ENCODE peak calls at places on chromosomes 4 and X, in nine cellular contexts. One of them, this sample, is unnamed.
A peak's percentile ranks its signal among the peaks of the same experiment; 100 is the strongest.

GRCh38 chr4:8850074-8850829 is 21.4 kb downstream of the HMX1 start:
- DNase-seq in ovary: no peak
- DNase-seq in pancreas: peak; percentile 43
- DNase-seq in prostate gland: no peak
- DNase-seq in CD8-positive, alpha-beta memory T cell: peak; percentile 22
- DNase-seq in adipocyte: no peak
- DNase-seq in mammary epithelial cell: no peak
- DNase-seq in fibroblast of lung: no peak
- DNase-seq in cardiac muscle cell: no peak
- DNase-seq in this sample: no peak

GRCh38 chr4:120008075-120008474 is 58.6 kb downstream of the MAD2L1 start:
- DNase-seq in prostate gland: no peak
- DNase-seq in fibroblast of lung: no peak
- DNase-seq in CD8-positive, alpha-beta memory T cell: no peak
- DNase-seq in pancreas: no peak
- DNase-seq in ovary: no peak
- DNase-seq in cardiac muscle cell: no peak
- DNase-seq in mammary epithelial cell: peak; percentile 1
- DNase-seq in adipocyte: no peak
- DNase-seq in this sample: no peak

GRCh38 chrX:108299101-108299591 is 139.1 kb downstream of the COL4A6 start:
- DNase-seq in fibroblast of lung: peak; percentile 36
- DNase-seq in pancreas: no peak
- DNase-seq in adipocyte: peak; percentile 68
- DNase-seq in ovary: no peak
- DNase-seq in mammary epithelial cell: peak; percentile 75
- DNase-seq in cardiac muscle cell: peak; percentile 51
- DNase-seq in CD8-positive, alpha-beta memory T cell: no peak
- DNase-seq in prostate gland: peak; percentile 23
- DNase-seq in this sample: peak; percentile 66

GRCh38 chr4:891747-892146 is 40.4 kb downstream of the GAK start:
- DNase-seq in pancreas: no peak
- DNase-seq in prostate gland: no peak
- DNase-seq in fibroblast of lung: no peak
- DNase-seq in adipocyte: no peak
- DNase-seq in ovary: no peak
- DNase-seq in CD8-positive, alpha-beta memory T cell: no peak
- DNase-seq in cardiac muscle cell: peak; percentile 13
- DNase-seq in mammary epithelial cell: no peak
- DNase-seq in this sample: no peak

GRCh38 chr4:13656569-13656988 is 29.1 kb upstream of the BOD1L1 start:
- DNase-seq in cardiac muscle cell: peak; percentile 83
- DNase-seq in fibroblast of lung: peak; percentile 60
- DNase-seq in mammary epithelial cell: peak; percentile 55
- DNase-seq in ovary: peak; percentile 63
- DNase-seq in adipocyte: peak; percentile 88
- DNase-seq in pancreas: peak; percentile 70
- DNase-seq in CD8-positive, alpha-beta memory T cell: peak; percentile 65
- DNase-seq in prostate gland: peak; percentile 17
- DNase-seq in this sample: peak; percentile 62

GRCh38 chrX:46130246-46130645 is 415.0 kb downstream of the ZNF674 start:
- DNase-seq in prostate gland: no peak
- DNase-seq in fibroblast of lung: no peak
- DNase-seq in CD8-positive, alpha-beta memory T cell: no peak
- DNase-seq in adipocyte: no peak
- DNase-seq in cardiac muscle cell: no peak
- DNase-seq in mammary epithelial cell: no peak
- DNase-seq in pancreas: no peak
- DNase-seq in ovary: no peak
- DNase-seq in this sample: no peak

GRCh38 chr4:76736434-76736833 is 161.5 kb downstream of the SOWAHB start:
- DNase-seq in cardiac muscle cell: peak; percentile 61
- DNase-seq in pancreas: no peak
- DNase-seq in prostate gland: no peak
- DNase-seq in ovary: no peak
- DNase-seq in mammary epithelial cell: no peak
- DNase-seq in adipocyte: peak; percentile 75
- DNase-seq in fibroblast of lung: peak; percentile 64
- DNase-seq in CD8-positive, alpha-beta memory T cell: no peak
- DNase-seq in this sample: no peak

GRCh38 chr4:26510334-26510705 is 20.0 kb upstream of the CCKAR start:
- DNase-seq in CD8-positive, alpha-beta memory T cell: no peak
- DNase-seq in pancreas: no peak
- DNase-seq in ovary: no peak
- DNase-seq in adipocyte: peak; percentile 39
- DNase-seq in mammary epithelial cell: no peak
- DNase-seq in fibroblast of lung: no peak
- DNase-seq in cardiac muscle cell: no peak
- DNase-seq in prostate gland: no peak
- DNase-seq in this sample: no peak

GRCh38 chr4:146318894-146319293 is 104.6 kb downstream of the REELD1 start:
- DNase-seq in pancreas: no peak
- DNase-seq in mammary epithelial cell: no peak
- DNase-seq in adipocyte: no peak
- DNase-seq in CD8-positive, alpha-beta memory T cell: no peak
- DNase-seq in cardiac muscle cell: no peak
- DNase-seq in fibroblast of lung: no peak
- DNase-seq in prostate gland: no peak
- DNase-seq in ovary: no peak
- DNase-seq in this sample: no peak

GRCh38 chrX:48487362-48487785 is 11.4 kb downstream of the FTSJ1 start:
- DNase-seq in prostate gland: no peak
- DNase-seq in pancreas: no peak
- DNase-seq in adipocyte: peak; percentile 90
- DNase-seq in mammary epithelial cell: peak; percentile 97
- DNase-seq in cardiac muscle cell: peak; percentile 90
- DNase-seq in CD8-positive, alpha-beta memory T cell: no peak
- DNase-seq in fibroblast of lung: peak; percentile 99
- DNase-seq in ovary: no peak
- DNase-seq in this sample: no peak

GRCh38 chrX:81259714-81260395 is 58.0 kb downstream of the SH3BGRL start:
- DNase-seq in CD8-positive, alpha-beta memory T cell: no peak
- DNase-seq in mammary epithelial cell: peak; percentile 37
- DNase-seq in prostate gland: no peak
- DNase-seq in fibroblast of lung: peak; percentile 47
- DNase-seq in pancreas: no peak
- DNase-seq in cardiac muscle cell: peak; percentile 33
- DNase-seq in adipocyte: peak; percentile 54
- DNase-seq in ovary: no peak
- DNase-seq in this sample: no peak

GRCh38 chrX:132718411-132718810 is 229.6 kb upstream of the MBNL3 start:
- DNase-seq in prostate gland: no peak
- DNase-seq in cardiac muscle cell: no peak
- DNase-seq in ovary: no peak
- DNase-seq in CD8-positive, alpha-beta memory T cell: no peak
- DNase-seq in mammary epithelial cell: no peak
- DNase-seq in fibroblast of lung: no peak
- DNase-seq in adipocyte: no peak
- DNase-seq in pancreas: no peak
- DNase-seq in this sample: no peak

GRCh38 chr4:100806988-100807387 is 289.2 kb upstream of the EMCN start:
- DNase-seq in prostate gland: no peak
- DNase-seq in pancreas: no peak
- DNase-seq in mammary epithelial cell: no peak
- DNase-seq in cardiac muscle cell: no peak
- DNase-seq in fibroblast of lung: no peak
- DNase-seq in ovary: no peak
- DNase-seq in adipocyte: no peak
- DNase-seq in CD8-positive, alpha-beta memory T cell: no peak
- DNase-seq in this sample: no peak

GRCh38 chrX:154074199-154074598 is 23.3 kb downstream of the MECP2 start:
- DNase-seq in fibroblast of lung: peak; percentile 80
- DNase-seq in adipocyte: peak; percentile 66
- DNase-seq in prostate gland: no peak
- DNase-seq in CD8-positive, alpha-beta memory T cell: no peak
- DNase-seq in pancreas: no peak
- DNase-seq in mammary epithelial cell: peak; percentile 54
- DNase-seq in ovary: no peak
- DNase-seq in cardiac muscle cell: peak; percentile 64
- DNase-seq in this sample: no peak

GRCh38 chrX:101028562-101028961 is 23.3 kb downstream of the TRMT2B start:
- DNase-seq in cardiac muscle cell: no peak
- DNase-seq in fibroblast of lung: no peak
- DNase-seq in ovary: no peak
- DNase-seq in mammary epithelial cell: no peak
- DNase-seq in adipocyte: no peak
- DNase-seq in CD8-positive, alpha-beta memory T cell: no peak
- DNase-seq in prostate gland: no peak
- DNase-seq in pancreas: no peak
- DNase-seq in this sample: no peak

GRCh38 chr4:185229021-185229818 is 19.8 kb downstream of the SNX25 start:
- DNase-seq in pancreas: peak; percentile 59
- DNase-seq in CD8-positive, alpha-beta memory T cell: no peak
- DNase-seq in fibroblast of lung: no peak
- DNase-seq in prostate gland: no peak
- DNase-seq in ovary: no peak
- DNase-seq in cardiac muscle cell: no peak
- DNase-seq in adipocyte: no peak
- DNase-seq in mammary epithelial cell: no peak
- DNase-seq in this sample: no peak

GRCh38 chr4:128338634-128339355 is 51.2 kb upstream of the PGRMC2 start:
- DNase-seq in CD8-positive, alpha-beta memory T cell: no peak
- DNase-seq in prostate gland: no peak
- DNase-seq in adipocyte: peak; percentile 69
- DNase-seq in pancreas: no peak
- DNase-seq in mammary epithelial cell: peak; percentile 73
- DNase-seq in fibroblast of lung: peak; percentile 97
- DNase-seq in cardiac muscle cell: peak; percentile 92
- DNase-seq in ovary: no peak
- DNase-seq in this sample: no peak

GRCh38 chr4:85496933-85497332 is 22.0 kb downstream of the ARHGAP24 start:
- DNase-seq in mammary epithelial cell: peak; percentile 64
- DNase-seq in cardiac muscle cell: peak; percentile 68
- DNase-seq in pancreas: no peak
- DNase-seq in adipocyte: peak; percentile 76
- DNase-seq in ovary: no peak
- DNase-seq in fibroblast of lung: peak; percentile 88
- DNase-seq in CD8-positive, alpha-beta memory T cell: no peak
- DNase-seq in prostate gland: no peak
- DNase-seq in this sample: no peak

GRCh38 chr4:166965562-166965961 is 268.7 kb downstream of the SPOCK3 start:
- DNase-seq in pancreas: no peak
- DNase-seq in fibroblast of lung: no peak
- DNase-seq in ovary: no peak
- DNase-seq in CD8-positive, alpha-beta memory T cell: no peak
- DNase-seq in mammary epithelial cell: no peak
- DNase-seq in prostate gland: no peak
- DNase-seq in adipocyte: no peak
- DNase-seq in cardiac muscle cell: no peak
- DNase-seq in this sample: no peak

GRCh38 chr4:86972997-86973396 is 38.2 kb downstream of the AFF1 start:
- DNase-seq in pancreas: no peak
- DNase-seq in adipocyte: no peak
- DNase-seq in fibroblast of lung: no peak
- DNase-seq in CD8-positive, alpha-beta memory T cell: no peak
- DNase-seq in cardiac muscle cell: peak; percentile 50
- DNase-seq in mammary epithelial cell: peak; percentile 30
- DNase-seq in ovary: no peak
- DNase-seq in prostate gland: peak; percentile 92
- DNase-seq in this sample: peak; percentile 83

GRCh38 chr4:27790911-27791310 is 930.3 kb downstream of the STIM2 start:
- DNase-seq in cardiac muscle cell: no peak
- DNase-seq in prostate gland: no peak
- DNase-seq in fibroblast of lung: peak; percentile 51
- DNase-seq in adipocyte: peak; percentile 30
- DNase-seq in pancreas: no peak
- DNase-seq in mammary epithelial cell: peak; percentile 28
- DNase-seq in ovary: no peak
- DNase-seq in CD8-positive, alpha-beta memory T cell: no peak
- DNase-seq in this sample: no peak

GRCh38 chrX:118603981-118604380 is 108.4 kb downstream of the DOCK11 start:
- DNase-seq in pancreas: no peak
- DNase-seq in adipocyte: peak; percentile 81
- DNase-seq in cardiac muscle cell: peak; percentile 76
- DNase-seq in CD8-positive, alpha-beta memory T cell: peak; percentile 50
- DNase-seq in fibroblast of lung: peak; percentile 44
- DNase-seq in mammary epithelial cell: peak; percentile 39
- DNase-seq in prostate gland: peak; percentile 10
- DNase-seq in ovary: no peak
- DNase-seq in this sample: peak; percentile 18

GRCh38 chr4:180909279-180909678 is 1333.9 kb upstream of the TENM3 start:
- DNase-seq in mammary epithelial cell: peak; percentile 40
- DNase-seq in CD8-positive, alpha-beta memory T cell: no peak
- DNase-seq in prostate gland: no peak
- DNase-seq in cardiac muscle cell: no peak
- DNase-seq in ovary: no peak
- DNase-seq in fibroblast of lung: no peak
- DNase-seq in pancreas: no peak
- DNase-seq in adipocyte: peak; percentile 19
- DNase-seq in this sample: no peak

GRCh38 chrX:57905141-57905540 is 5.1 kb downstream of the ZXDA start:
- DNase-seq in prostate gland: no peak
- DNase-seq in pancreas: no peak
- DNase-seq in fibroblast of lung: peak; percentile 24
- DNase-seq in ovary: no peak
- DNase-seq in adipocyte: peak; percentile 15
- DNase-seq in cardiac muscle cell: no peak
- DNase-seq in CD8-positive, alpha-beta memory T cell: no peak
- DNase-seq in mammary epithelial cell: no peak
- DNase-seq in this sample: no peak
- H3K4me3 ChIP-seq in prostate gland: no peak overlapping the region
- H3K4me3 ChIP-seq in pancreas: no peak overlapping the region
- H3K4me3 ChIP-seq in fibroblast of lung: peak overlapping the region; percentile 23
- H3K4me3 ChIP-seq in ovary: no peak overlapping the region
- H3K4me3 ChIP-seq in adipocyte: peak overlapping the region; percentile 58
- H3K4me3 ChIP-seq in cardiac muscle cell: no peak overlapping the region
- H3K4me3 ChIP-seq in CD8-positive, alpha-beta memory T cell: no peak overlapping the region
- H3K4me3 ChIP-seq in mammary epithelial cell: peak overlapping the region; percentile 25
- H3K4me3 ChIP-seq in this sample: no peak overlapping the region

GRCh38 chr4:6747690-6748068 is 31.7 kb downstream of the BLOC1S4 start:
- DNase-seq in ovary: no peak
- DNase-seq in fibroblast of lung: no peak
- DNase-seq in prostate gland: no peak
- DNase-seq in pancreas: no peak
- DNase-seq in adipocyte: no peak
- DNase-seq in CD8-positive, alpha-beta memory T cell: no peak
- DNase-seq in cardiac muscle cell: no peak
- DNase-seq in mammary epithelial cell: no peak
- DNase-seq in this sample: peak; percentile 48
- H3K4me1 ChIP-seq in ovary: peaks cover 2% of the 10 kb centered on the region
- H3K4me1 ChIP-seq in fibroblast of lung: peaks cover 8% of the 10 kb centered on the region
- H3K4me1 ChIP-seq in prostate gland: peaks cover 39% of the 10 kb centered on the region
- H3K4me1 ChIP-seq in pancreas: peaks cover 14% of the 10 kb centered on the region
- H3K4me1 ChIP-seq in adipocyte: peaks cover 23% of the 10 kb centered on the region
- H3K4me1 ChIP-seq in CD8-positive, alpha-beta memory T cell: no peaks in the 10 kb centered on the region
- H3K4me1 ChIP-seq in cardiac muscle cell: no peaks in the 10 kb centered on the region
- H3K4me1 ChIP-seq in mammary epithelial cell: peaks cover 37% of the 10 kb centered on the region
- H3K4me1 ChIP-seq in this sample: peaks cover 51% of the 10 kb centered on the region

GRCh38 chrX:78119521-78120227 is 15.6 kb downstream of the PGK1 start:
- DNase-seq in mammary epithelial cell: no peak
- DNase-seq in ovary: no peak
- DNase-seq in cardiac muscle cell: no peak
- DNase-seq in adipocyte: no peak
- DNase-seq in pancreas: no peak
- DNase-seq in fibroblast of lung: no peak
- DNase-seq in CD8-positive, alpha-beta memory T cell: no peak
- DNase-seq in prostate gland: no peak
- DNase-seq in this sample: no peak
- H3K36me3 ChIP-seq in mammary epithelial cell: peaks cover 51% of the 10 kb centered on the region
- H3K36me3 ChIP-seq in ovary: no peaks in the 10 kb centered on the region
- H3K36me3 ChIP-seq in cardiac muscle cell: peaks cover 63% of the 10 kb centered on the region
- H3K36me3 ChIP-seq in adipocyte: peaks cover 93% of the 10 kb centered on the region
- H3K36me3 ChIP-seq in pancreas: no peaks in the 10 kb centered on the region
- H3K36me3 ChIP-seq in fibroblast of lung: peaks cover 6% of the 10 kb centered on the region
- H3K36me3 ChIP-seq in CD8-positive, alpha-beta memory T cell: peaks cover 60% of the 10 kb centered on the region
- H3K36me3 ChIP-seq in prostate gland: no peaks in the 10 kb centered on the region
- H3K36me3 ChIP-seq in this sample: peaks cover 35% of the 10 kb centered on the region

GRCh38 chrX:129700536-129700935 is 38.2 kb upstream of the XPNPEP2 start:
- DNase-seq in ovary: no peak
- DNase-seq in mammary epithelial cell: no peak
- DNase-seq in pancreas: no peak
- DNase-seq in CD8-positive, alpha-beta memory T cell: no peak
- DNase-seq in fibroblast of lung: no peak
- DNase-seq in cardiac muscle cell: no peak
- DNase-seq in prostate gland: no peak
- DNase-seq in adipocyte: no peak
- DNase-seq in this sample: no peak
- H3K4me3 ChIP-seq in ovary: no peak overlapping the region
- H3K4me3 ChIP-seq in mammary epithelial cell: no peak overlapping the region
- H3K4me3 ChIP-seq in pancreas: no peak overlapping the region
- H3K4me3 ChIP-seq in CD8-positive, alpha-beta memory T cell: no peak overlapping the region
- H3K4me3 ChIP-seq in fibroblast of lung: no peak overlapping the region
- H3K4me3 ChIP-seq in cardiac muscle cell: no peak overlapping the region
- H3K4me3 ChIP-seq in prostate gland: no peak overlapping the region
- H3K4me3 ChIP-seq in adipocyte: no peak overlapping the region
- H3K4me3 ChIP-seq in this sample: no peak overlapping the region

This sample was measured in thyroid gland.